ENCODE peak calls at places on chromosomes 1 and 21, in six cellular contexts. Q is IMR-90, X is H1, D is mesenchymal stem cell, L is H9, T is trophoblast cell. B is an unnamed sample.

GRCh38 chr1:116261227-116261626 is 111.8 kb upstream of the ATP1A1 start:
- DNase-seq in Q (no peak), X (no peak), D (no peak), L (peak), T (no peak), B (no peak)

GRCh38 chr1:52474807-52475206 is 70.4 kb downstream of the PRPF38A start:
- DNase-seq in Q (no peak), X (no peak), D (no peak), L (no peak), T (no peak), B (no peak)

GRCh38 chr1:206535853-206536188 is 28.5 kb downstream of the RASSF5 start:
- DNase-seq in Q (no peak), X (no peak), D (no peak), L (no peak), T (peak), B (no peak)

GRCh38 chr1:29835486-29836273 is 599.4 kb downstream of the PTPRU start:
- DNase-seq in Q (no peak), X (peak), D (no peak), L (peak), T (no peak), B (no peak)

GRCh38 chr1:84691139-84691783 is 1.0 kb upstream of the SSX2IP start:
- DNase-seq in Q (no peak), X (no peak), D (no peak), L (peak), T (no peak), B (no peak)

GRCh38 chr1:27601771-27602509 is 2.0 kb downstream of the AHDC1 start:
- DNase-seq in Q (no peak), X (no peak), D (no peak), L (no peak), T (no peak), B (no peak)

GRCh38 chr1:4549933-4550332 is 104.5 kb upstream of the AJAP1 start:
- DNase-seq in Q (no peak), X (no peak), D (no peak), L (no peak), T (no peak), B (peak)

GRCh38 chr1:247357062-247357780 is 25.6 kb upstream of the ZNF496 start:
- DNase-seq in Q (peak), X (no peak), D (peak), L (no peak), T (no peak), B (no peak)

GRCh38 chr1:246317291-246317690 is 189.8 kb downstream of the SMYD3 start:
- DNase-seq in Q (no peak), X (no peak), D (peak), L (no peak), T (no peak), B (no peak)

GRCh38 chr1:152048641-152048970 is 11.8 kb upstream of the S100A11 start:
- DNase-seq in Q (no peak), X (no peak), D (no peak), L (no peak), T (no peak), B (no peak)

GRCh38 chr1:176626572-176627061 is 163.6 kb downstream of the PAPPA2 start:
- DNase-seq in Q (no peak), X (no peak), D (no peak), L (no peak), T (no peak), B (no peak)
- H2AK5ac ChIP-seq in Q (no peak), X (no peak), D (no peak), L (no peak), T (no peak), B (no peak)

GRCh38 chr1:184037849-184038591 is 492 bp upstream of the COLGALT2 start:
- DNase-seq in Q (no peak), X (no peak), D (no peak), L (no peak), T (no peak), B (no peak)
- H2AFZ ChIP-seq in Q (peak), X (peak), D (no peak), L (no peak), T (no peak), B (peak)

DNA sequence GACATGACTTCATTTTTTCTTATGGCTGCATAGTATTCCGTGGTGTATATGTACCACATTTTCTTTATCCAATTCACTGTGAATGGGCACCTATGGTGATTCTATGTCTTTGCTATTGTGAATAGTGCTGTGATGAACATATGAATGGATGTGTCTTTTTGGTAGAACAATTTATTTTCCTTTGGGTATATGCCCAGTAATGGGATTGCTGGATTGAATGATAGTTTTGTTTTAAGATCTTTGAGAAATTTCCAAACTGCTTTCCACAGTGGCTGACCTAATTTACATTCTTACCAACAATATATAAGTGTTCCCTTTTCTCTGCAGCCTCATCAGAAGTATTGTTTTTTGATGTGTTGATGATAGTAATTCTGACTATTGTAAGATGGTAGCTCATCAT is 361.7 kb upstream of the SGIP1 start:
- DNase-seq in Q (no peak), X (no peak), D (no peak), L (no peak), T (no peak), B (no peak)
- H3K9ac ChIP-seq in Q (no peak), X (no peak), D (no peak), L (no peak), T (no peak), B (no peak)

GRCh38 chr21:46203203-46203600 is 18.9 kb upstream of the SPATC1L start:
- DNase-seq in Q (no peak), X (no peak), D (no peak), L (no peak), T (no peak), B (no peak)
- H2AK5ac ChIP-seq in Q (no peak), X (no peak), D (no peak), L (no peak), T (no peak), B (no peak)